ENCODE peak calls at places on chromosome 2, in five cellular contexts. K, B, Y, A and D are unnamed samples.

GRCh38 chr2:206255003-206255402 is 19.5 kb upstream of the ZDBF2 start:
- DNase-seq in K (no peak), B (no peak), Y (no peak), A (no peak), D (no peak)

GRCh38 chr2:184779777-184780176 is 181.4 kb downstream of the ZNF804A start:
- DNase-seq in K (no peak), B (no peak), Y (no peak), A (no peak), D (no peak)

GRCh38 chr2:110101280-110101844 is 14.3 kb downstream of the MALL start:
- DNase-seq in K (peak; percentile 99), B (no peak), Y (peak; percentile 100), A (peak; percentile 100), D (peak; percentile 100)

GRCh38 chr2:71226391-71226964 is 425 bp downstream of the PAIP2B start:
- DNase-seq in K (no peak), B (peak; percentile 14), Y (no peak), A (peak; percentile 2), D (no peak)

GRCh38 chr2:19868705-19869550 is 32.9 kb downstream of the TTC32 start:
- DNase-seq in K (no peak), B (peak; percentile 30), Y (no peak), A (peak; percentile 16), D (no peak)

GRCh38 chr2:35301349-35301748 is 1054.2 kb upstream of the CRIM1 start:
- DNase-seq in K (no peak), B (no peak), Y (no peak), A (no peak), D (no peak)

GRCh38 chr2:66433945-66434678 is 813 bp upstream of the MEIS1 start:
- DNase-seq in K (no peak), B (no peak), Y (peak; percentile 50), A (peak; percentile 74), D (peak; percentile 63)

GRCh38 chr2:218395090-218395444 is 4.6 kb upstream of the CTDSP1 start:
- DNase-seq in K (no peak), B (no peak), Y (no peak), A (no peak), D (no peak)

GRCh38 chr2:69962986-69963730 is 1.7 kb upstream of the ASPRV1 start:
- DNase-seq in K (no peak), B (no peak), Y (no peak), A (no peak), D (no peak)

GRCh38 chr2:64153811-64154210 is 9.6 kb upstream of the PELI1 start:
- DNase-seq in K (no peak), B (no peak), Y (no peak), A (no peak), D (no peak)

GRCh38 chr2:228367356-228367755 is 185.9 kb upstream of the SPHKAP start:
- DNase-seq in K (no peak), B (no peak), Y (no peak), A (no peak), D (no peak)

GRCh38 chr2:151882786-151883445 is 54.7 kb upstream of the ARL5A start:
- DNase-seq in K (no peak), B (no peak), Y (no peak), A (no peak), D (no peak)

GRCh38 chr2:184268900-184269299 is 329.4 kb upstream of the ZNF804A start:
- DNase-seq in K (no peak), B (no peak), Y (no peak), A (no peak), D (no peak)

GRCh38 chr2:66437601-66438497 is 2.9 kb downstream of the MEIS1 start:
- DNase-seq in K (no peak), B (no peak), Y (peak; percentile 51), A (peak; percentile 53), D (no peak)

GRCh38 chr2:120797421-120798289 is 62.0 kb downstream of the GLI2 start:
- DNase-seq in K (no peak), B (no peak), Y (no peak), A (no peak), D (no peak)

GRCh38 chr2:121872651-121873050 is 117.2 kb downstream of the TSN start:
- DNase-seq in K (no peak), B (no peak), Y (no peak), A (no peak), D (no peak)

GRCh38 chr2:71882949-71883472 is 264.7 kb downstream of the CYP26B1 start:
- DNase-seq in K (peak; percentile 41), B (no peak), Y (peak; percentile 86), A (peak; percentile 94), D (peak; percentile 76)